ENCODE peak calls at places on chromosomes 13 and 19, in eight cellular contexts. One of them, this sample, is unnamed.
A peak's percentile ranks its signal among the peaks of the same experiment; 100 is the strongest.

GRCh38 chr13:90375851-90376250 is 971.6 kb upstream of the MIR17HG start:
- DNase-seq in mammary epithelial cell: no peak
- DNase-seq in left ventricle myocardium inferior: no peak
- DNase-seq in fibroblast of lung: no peak
- DNase-seq in CD8-positive, alpha-beta memory T cell: no peak
- DNase-seq in heart right ventricle: no peak
- DNase-seq in naive thymus-derived CD4-positive, alpha-beta T cell: no peak
- DNase-seq in iPS DF 6.9: no peak
- DNase-seq in this sample: no peak

GRCh38 chr19:2300533-2300932 is 7.4 kb downstream of the LINGO3 start:
- DNase-seq in mammary epithelial cell: no peak
- DNase-seq in left ventricle myocardium inferior: no peak
- DNase-seq in fibroblast of lung: no peak
- DNase-seq in CD8-positive, alpha-beta memory T cell: no peak
- DNase-seq in heart right ventricle: no peak
- DNase-seq in naive thymus-derived CD4-positive, alpha-beta T cell: no peak
- DNase-seq in iPS DF 6.9: no peak
- DNase-seq in this sample: peak; percentile 58

GRCh38 chr13:73849292-73849691 is 284.9 kb downstream of the KLF12 start:
- DNase-seq in mammary epithelial cell: no peak
- DNase-seq in left ventricle myocardium inferior: no peak
- DNase-seq in fibroblast of lung: peak; percentile 57
- DNase-seq in CD8-positive, alpha-beta memory T cell: no peak
- DNase-seq in heart right ventricle: no peak
- DNase-seq in naive thymus-derived CD4-positive, alpha-beta T cell: peak; percentile 8
- DNase-seq in iPS DF 6.9: peak; percentile 35
- DNase-seq in this sample: no peak

GRCh38 chr13:39313721-39314120 is 275.5 kb downstream of the NHLRC3 start:
- DNase-seq in mammary epithelial cell: peak; percentile 47
- DNase-seq in left ventricle myocardium inferior: no peak
- DNase-seq in fibroblast of lung: no peak
- DNase-seq in CD8-positive, alpha-beta memory T cell: no peak
- DNase-seq in heart right ventricle: no peak
- DNase-seq in naive thymus-derived CD4-positive, alpha-beta T cell: no peak
- DNase-seq in iPS DF 6.9: no peak
- DNase-seq in this sample: no peak

GRCh38 chr19:10889880-10890279 is 18.5 kb downstream of the CARM1 start:
- DNase-seq in mammary epithelial cell: no peak
- DNase-seq in left ventricle myocardium inferior: no peak
- DNase-seq in fibroblast of lung: no peak
- DNase-seq in CD8-positive, alpha-beta memory T cell: no peak
- DNase-seq in heart right ventricle: no peak
- DNase-seq in naive thymus-derived CD4-positive, alpha-beta T cell: no peak
- DNase-seq in iPS DF 6.9: no peak
- DNase-seq in this sample: no peak

GRCh38 chr13:20408181-20408580 is 117.5 kb downstream of the CRYL1 start:
- DNase-seq in mammary epithelial cell: no peak
- DNase-seq in left ventricle myocardium inferior: no peak
- DNase-seq in fibroblast of lung: no peak
- DNase-seq in CD8-positive, alpha-beta memory T cell: no peak
- DNase-seq in heart right ventricle: no peak
- DNase-seq in naive thymus-derived CD4-positive, alpha-beta T cell: no peak
- DNase-seq in iPS DF 6.9: no peak
- DNase-seq in this sample: no peak

GRCh38 chr19:51887522-51888498 is at the start of gene ZNF577:
- DNase-seq in mammary epithelial cell: peak; percentile 93
- DNase-seq in left ventricle myocardium inferior: peak; percentile 93
- DNase-seq in fibroblast of lung: peak; percentile 96
- DNase-seq in CD8-positive, alpha-beta memory T cell: peak; percentile 59
- DNase-seq in heart right ventricle: peak; percentile 91
- DNase-seq in naive thymus-derived CD4-positive, alpha-beta T cell: peak; percentile 65
- DNase-seq in iPS DF 6.9: peak; percentile 64
- DNase-seq in this sample: peak; percentile 84

GRCh38 chr13:31998131-31998530 is 33.4 kb upstream of the FRY start:
- DNase-seq in mammary epithelial cell: no peak
- DNase-seq in left ventricle myocardium inferior: no peak
- DNase-seq in fibroblast of lung: no peak
- DNase-seq in CD8-positive, alpha-beta memory T cell: no peak
- DNase-seq in heart right ventricle: peak; percentile 27
- DNase-seq in naive thymus-derived CD4-positive, alpha-beta T cell: no peak
- DNase-seq in iPS DF 6.9: no peak
- DNase-seq in this sample: no peak

GRCh38 chr13:49086711-49087110 is 111.0 kb downstream of the FNDC3A start:
- DNase-seq in mammary epithelial cell: peak; percentile 75
- DNase-seq in left ventricle myocardium inferior: no peak
- DNase-seq in fibroblast of lung: peak; percentile 74
- DNase-seq in CD8-positive, alpha-beta memory T cell: no peak
- DNase-seq in heart right ventricle: no peak
- DNase-seq in naive thymus-derived CD4-positive, alpha-beta T cell: no peak
- DNase-seq in iPS DF 6.9: no peak
- DNase-seq in this sample: no peak

GRCh38 chr13:54975676-54976075 is 1947.1 kb downstream of the OLFM4 start:
- DNase-seq in mammary epithelial cell: no peak
- DNase-seq in left ventricle myocardium inferior: no peak
- DNase-seq in fibroblast of lung: no peak
- DNase-seq in CD8-positive, alpha-beta memory T cell: no peak
- DNase-seq in heart right ventricle: no peak
- DNase-seq in naive thymus-derived CD4-positive, alpha-beta T cell: no peak
- DNase-seq in iPS DF 6.9: no peak
- DNase-seq in this sample: no peak

GRCh38 chr13:99355267-99356215 is 48.3 kb upstream of the GPR183 start:
- DNase-seq in mammary epithelial cell: no peak
- DNase-seq in left ventricle myocardium inferior: no peak
- DNase-seq in fibroblast of lung: no peak
- DNase-seq in CD8-positive, alpha-beta memory T cell: no peak
- DNase-seq in heart right ventricle: no peak
- DNase-seq in naive thymus-derived CD4-positive, alpha-beta T cell: no peak
- DNase-seq in iPS DF 6.9: no peak
- DNase-seq in this sample: no peak

GRCh38 chr13:83987394-83987793 is 105.1 kb upstream of the SLITRK1 start:
- DNase-seq in mammary epithelial cell: no peak
- DNase-seq in left ventricle myocardium inferior: no peak
- DNase-seq in fibroblast of lung: no peak
- DNase-seq in CD8-positive, alpha-beta memory T cell: no peak
- DNase-seq in heart right ventricle: no peak
- DNase-seq in naive thymus-derived CD4-positive, alpha-beta T cell: no peak
- DNase-seq in iPS DF 6.9: no peak
- DNase-seq in this sample: no peak

GRCh38 chr13:59706101-59706976 is 457.4 kb downstream of the DIAPH3 start:
- DNase-seq in mammary epithelial cell: no peak
- DNase-seq in left ventricle myocardium inferior: no peak
- DNase-seq in fibroblast of lung: no peak
- DNase-seq in CD8-positive, alpha-beta memory T cell: no peak
- DNase-seq in heart right ventricle: no peak
- DNase-seq in naive thymus-derived CD4-positive, alpha-beta T cell: no peak
- DNase-seq in iPS DF 6.9: no peak
- DNase-seq in this sample: no peak

GRCh38 chr13:50126378-50127016 is 111.3 kb downstream of the KCNRG start:
- DNase-seq in mammary epithelial cell: no peak
- DNase-seq in left ventricle myocardium inferior: no peak
- DNase-seq in fibroblast of lung: peak; percentile 71
- DNase-seq in CD8-positive, alpha-beta memory T cell: no peak
- DNase-seq in heart right ventricle: no peak
- DNase-seq in naive thymus-derived CD4-positive, alpha-beta T cell: peak; percentile 41
- DNase-seq in iPS DF 6.9: no peak
- DNase-seq in this sample: no peak

GRCh38 chr13:72886272-72887062 is 104.5 kb downstream of the PIBF1 start:
- DNase-seq in mammary epithelial cell: no peak
- DNase-seq in left ventricle myocardium inferior: no peak
- DNase-seq in fibroblast of lung: peak; percentile 53
- DNase-seq in CD8-positive, alpha-beta memory T cell: no peak
- DNase-seq in heart right ventricle: no peak
- DNase-seq in naive thymus-derived CD4-positive, alpha-beta T cell: no peak
- DNase-seq in iPS DF 6.9: no peak
- DNase-seq in this sample: no peak

GRCh38 chr13:24500977-24501376 is 11.6 kb downstream of the PARP4 start:
- DNase-seq in mammary epithelial cell: peak; percentile 65
- DNase-seq in left ventricle myocardium inferior: no peak
- DNase-seq in fibroblast of lung: peak; percentile 56
- DNase-seq in CD8-positive, alpha-beta memory T cell: no peak
- DNase-seq in heart right ventricle: no peak
- DNase-seq in naive thymus-derived CD4-positive, alpha-beta T cell: no peak
- DNase-seq in iPS DF 6.9: no peak
- DNase-seq in this sample: no peak

GRCh38 chr13:109738298-109738746 is 48.1 kb downstream of the IRS2 start:
- DNase-seq in mammary epithelial cell: peak; percentile 94
- DNase-seq in left ventricle myocardium inferior: no peak
- DNase-seq in fibroblast of lung: no peak
- DNase-seq in CD8-positive, alpha-beta memory T cell: no peak
- DNase-seq in heart right ventricle: no peak
- DNase-seq in naive thymus-derived CD4-positive, alpha-beta T cell: no peak
- DNase-seq in iPS DF 6.9: no peak
- DNase-seq in this sample: no peak

GRCh38 chr13:52141299-52141698 is 12.4 kb upstream of the NEK5 start:
- DNase-seq in mammary epithelial cell: no peak
- DNase-seq in left ventricle myocardium inferior: no peak
- DNase-seq in fibroblast of lung: peak; percentile 8
- DNase-seq in CD8-positive, alpha-beta memory T cell: no peak
- DNase-seq in heart right ventricle: no peak
- DNase-seq in naive thymus-derived CD4-positive, alpha-beta T cell: no peak
- DNase-seq in iPS DF 6.9: no peak
- DNase-seq in this sample: no peak

GRCh38 chr13:85261757-85262346 is 537.4 kb downstream of the SLITRK6 start:
- DNase-seq in mammary epithelial cell: no peak
- DNase-seq in left ventricle myocardium inferior: no peak
- DNase-seq in fibroblast of lung: peak; percentile 39
- DNase-seq in CD8-positive, alpha-beta memory T cell: no peak
- DNase-seq in heart right ventricle: no peak
- DNase-seq in naive thymus-derived CD4-positive, alpha-beta T cell: no peak
- DNase-seq in iPS DF 6.9: no peak
- DNase-seq in this sample: no peak

GRCh38 chr13:33153421-33154381 is 131.9 kb downstream of the STARD13 start:
- DNase-seq in mammary epithelial cell: no peak
- DNase-seq in left ventricle myocardium inferior: peak; percentile 52
- DNase-seq in fibroblast of lung: no peak
- DNase-seq in CD8-positive, alpha-beta memory T cell: no peak
- DNase-seq in heart right ventricle: peak; percentile 49
- DNase-seq in naive thymus-derived CD4-positive, alpha-beta T cell: no peak
- DNase-seq in iPS DF 6.9: no peak
- DNase-seq in this sample: peak; percentile 39

GRCh38 chr19:38049105-38049649 is 142.2 kb downstream of the SIPA1L3 start:
- DNase-seq in mammary epithelial cell: no peak
- DNase-seq in left ventricle myocardium inferior: no peak
- DNase-seq in fibroblast of lung: no peak
- DNase-seq in CD8-positive, alpha-beta memory T cell: peak; percentile 80
- DNase-seq in heart right ventricle: no peak
- DNase-seq in naive thymus-derived CD4-positive, alpha-beta T cell: peak; percentile 85
- DNase-seq in iPS DF 6.9: no peak
- DNase-seq in this sample: no peak

GRCh38 chr13:64553411-64554129 is 2676.6 kb downstream of the PCDH9 start:
- DNase-seq in mammary epithelial cell: peak; percentile 45
- DNase-seq in left ventricle myocardium inferior: no peak
- DNase-seq in fibroblast of lung: no peak
- DNase-seq in CD8-positive, alpha-beta memory T cell: no peak
- DNase-seq in heart right ventricle: no peak
- DNase-seq in naive thymus-derived CD4-positive, alpha-beta T cell: no peak
- DNase-seq in iPS DF 6.9: no peak
- DNase-seq in this sample: no peak

GRCh38 chr19:4649392-4650094 is 10.2 kb downstream of the TNFAIP8L1 start:
- DNase-seq in mammary epithelial cell: no peak
- DNase-seq in left ventricle myocardium inferior: no peak
- DNase-seq in fibroblast of lung: no peak
- DNase-seq in CD8-positive, alpha-beta memory T cell: no peak
- DNase-seq in heart right ventricle: no peak
- DNase-seq in naive thymus-derived CD4-positive, alpha-beta T cell: no peak
- DNase-seq in iPS DF 6.9: no peak
- DNase-seq in this sample: no peak

GRCh38 chr13:73259061-73259908 is 200.5 kb downstream of the KLF5 start:
- DNase-seq in mammary epithelial cell: no peak
- DNase-seq in left ventricle myocardium inferior: no peak
- DNase-seq in fibroblast of lung: peak; percentile 11
- DNase-seq in CD8-positive, alpha-beta memory T cell: no peak
- DNase-seq in heart right ventricle: no peak
- DNase-seq in naive thymus-derived CD4-positive, alpha-beta T cell: no peak
- DNase-seq in iPS DF 6.9: no peak
- DNase-seq in this sample: no peak

GRCh38 chr19:58117841-58118575 is 20.0 kb upstream of the ZSCAN18 start:
- DNase-seq in mammary epithelial cell: no peak
- DNase-seq in left ventricle myocardium inferior: no peak
- DNase-seq in fibroblast of lung: peak; percentile 24
- DNase-seq in CD8-positive, alpha-beta memory T cell: no peak
- DNase-seq in heart right ventricle: peak; percentile 23
- DNase-seq in naive thymus-derived CD4-positive, alpha-beta T cell: no peak
- DNase-seq in iPS DF 6.9: no peak
- DNase-seq in this sample: no peak

GRCh38 chr19:55044286-55044685 is 6.2 kb upstream of the GP6 start:
- DNase-seq in mammary epithelial cell: no peak
- DNase-seq in left ventricle myocardium inferior: no peak
- DNase-seq in fibroblast of lung: no peak
- DNase-seq in CD8-positive, alpha-beta memory T cell: no peak
- DNase-seq in heart right ventricle: no peak
- DNase-seq in naive thymus-derived CD4-positive, alpha-beta T cell: no peak
- DNase-seq in iPS DF 6.9: no peak
- DNase-seq in this sample: no peak
- H3K4me1 ChIP-seq in mammary epithelial cell: no peaks in the 10 kb centered on the region
- H3K4me1 ChIP-seq in left ventricle myocardium inferior: no peaks in the 10 kb centered on the region
- H3K4me1 ChIP-seq in fibroblast of lung: no peaks in the 10 kb centered on the region
- H3K4me1 ChIP-seq in CD8-positive, alpha-beta memory T cell: peaks cover 17% of the 10 kb centered on the region
- H3K4me1 ChIP-seq in heart right ventricle: peaks cover 11% of the 10 kb centered on the region
- H3K4me1 ChIP-seq in naive thymus-derived CD4-positive, alpha-beta T cell: peaks cover 11% of the 10 kb centered on the region
- H3K4me1 ChIP-seq in iPS DF 6.9: no peaks in the 10 kb centered on the region
- H3K4me1 ChIP-seq in this sample: no peaks in the 10 kb centered on the region

DNA sequence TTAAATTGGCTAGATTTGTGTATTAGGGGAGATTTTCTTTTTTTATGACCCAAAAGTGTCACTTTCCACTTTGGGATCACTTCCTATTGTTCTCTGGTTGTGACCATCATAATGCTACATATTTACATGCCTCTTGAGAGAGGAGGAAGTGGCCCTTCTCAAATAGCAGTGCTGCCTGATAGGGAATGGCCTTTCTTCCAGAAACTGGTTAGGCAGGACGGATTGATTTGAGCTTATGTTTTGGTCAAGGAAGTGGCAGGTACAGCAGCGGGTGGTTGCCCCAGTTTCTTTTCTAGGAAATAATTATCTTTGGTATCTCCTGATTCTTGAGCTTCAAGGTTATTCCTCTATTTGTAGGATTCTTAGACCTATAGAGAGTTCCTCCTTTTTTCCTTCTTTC is 21.9 kb upstream of the WTIP start:
- DNase-seq in mammary epithelial cell: no peak
- DNase-seq in left ventricle myocardium inferior: no peak
- DNase-seq in fibroblast of lung: no peak
- DNase-seq in CD8-positive, alpha-beta memory T cell: no peak
- DNase-seq in heart right ventricle: no peak
- DNase-seq in naive thymus-derived CD4-positive, alpha-beta T cell: no peak
- DNase-seq in iPS DF 6.9: no peak
- DNase-seq in this sample: no peak
- H3K27ac ChIP-seq in mammary epithelial cell: no peak overlapping the region
- H3K27ac ChIP-seq in left ventricle myocardium inferior: peak overlapping the region; percentile 81
- H3K27ac ChIP-seq in fibroblast of lung: no peak overlapping the region
- H3K27ac ChIP-seq in CD8-positive, alpha-beta memory T cell: no peak overlapping the region
- H3K27ac ChIP-seq in heart right ventricle: no peak overlapping the region
- H3K27ac ChIP-seq in naive thymus-derived CD4-positive, alpha-beta T cell: no peak overlapping the region
- H3K27ac ChIP-seq in iPS DF 6.9: no peak overlapping the region
- H3K27ac ChIP-seq in this sample: peak overlapping the region; percentile 34

GRCh38 chr19:3643592-3644313 is 17.2 kb upstream of the CACTIN start:
- DNase-seq in mammary epithelial cell: no peak
- DNase-seq in left ventricle myocardium inferior: no peak
- DNase-seq in fibroblast of lung: no peak
- DNase-seq in CD8-positive, alpha-beta memory T cell: no peak
- DNase-seq in heart right ventricle: no peak
- DNase-seq in naive thymus-derived CD4-positive, alpha-beta T cell: no peak
- DNase-seq in iPS DF 6.9: no peak
- DNase-seq in this sample: peak; percentile 77
- H3K4me1 ChIP-seq in mammary epithelial cell: no peaks in the 10 kb centered on the region
- H3K4me1 ChIP-seq in left ventricle myocardium inferior: peaks cover 9% of the 10 kb centered on the region
- H3K4me1 ChIP-seq in fibroblast of lung: peaks cover 6% of the 10 kb centered on the region
- H3K4me1 ChIP-seq in CD8-positive, alpha-beta memory T cell: no peaks in the 10 kb centered on the region
- H3K4me1 ChIP-seq in heart right ventricle: no peaks in the 10 kb centered on the region
- H3K4me1 ChIP-seq in naive thymus-derived CD4-positive, alpha-beta T cell: no peaks in the 10 kb centered on the region
- H3K4me1 ChIP-seq in iPS DF 6.9: no peaks in the 10 kb centered on the region
- H3K4me1 ChIP-seq in this sample: no peaks in the 10 kb centered on the region

GRCh38 chr19:18833849-18834643 is 2.3 kb downstream of the UPF1 start:
- DNase-seq in mammary epithelial cell: no peak
- DNase-seq in left ventricle myocardium inferior: no peak
- DNase-seq in fibroblast of lung: no peak
- DNase-seq in CD8-positive, alpha-beta memory T cell: no peak
- DNase-seq in heart right ventricle: no peak
- DNase-seq in naive thymus-derived CD4-positive, alpha-beta T cell: no peak
- DNase-seq in iPS DF 6.9: no peak
- DNase-seq in this sample: no peak
- H3K27ac ChIP-seq in mammary epithelial cell: peak overlapping the region; percentile 3
- H3K27ac ChIP-seq in left ventricle myocardium inferior: no peak overlapping the region
- H3K27ac ChIP-seq in fibroblast of lung: peak overlapping the region; percentile 8
- H3K27ac ChIP-seq in CD8-positive, alpha-beta memory T cell: peak overlapping the region; percentile 27
- H3K27ac ChIP-seq in heart right ventricle: no peak overlapping the region
- H3K27ac ChIP-seq in naive thymus-derived CD4-positive, alpha-beta T cell: peak overlapping the region; percentile 62
- H3K27ac ChIP-seq in iPS DF 6.9: no peak overlapping the region
- H3K27ac ChIP-seq in this sample: peak overlapping the region; percentile 64

This sample was measured in pancreas.